ENCODE peak calls at places on chromosome 13, in seven cellular contexts. L, C, U, H, R, S and M are unnamed samples. For H3K27me3 and H3K4me1, the result is how much of the 10 kb centered on the place peaks cover.

GRCh38 chr13:60244381-60244780 is 80.7 kb upstream of the DIAPH3 start:
- DNase-seq in L (no peak), C (no peak), U (no peak), H (no peak), R (no peak), S (no peak), M (no peak)

GRCh38 chr13:77571956-77572355 is 36.5 kb downstream of the SCEL start:
- DNase-seq in L (no peak), C (no peak), U (no peak), H (no peak), R (no peak), S (no peak), M (no peak)

GRCh38 chr13:21355304-21355703 is 103.8 kb downstream of the ZDHHC20 start:
- DNase-seq in L (no peak), C (no peak), U (no peak), H (no peak), R (no peak), S (no peak), M (no peak)

GRCh38 chr13:28494861-28495585 is at the start of gene FLT1:
- DNase-seq in L (no peak), C (no peak), U (peak), H (no peak), R (peak), S (no peak), M (no peak)

GRCh38 chr13:36129539-36129938 is 1.6 kb downstream of the DCLK1 start:
- DNase-seq in L (no peak), C (no peak), U (no peak), H (no peak), R (no peak), S (no peak), M (no peak)

GRCh38 chr13:30572859-30573275 is 44.9 kb upstream of the USPL1 start:
- DNase-seq in L (no peak), C (no peak), U (no peak), H (no peak), R (no peak), S (peak), M (no peak)

GRCh38 chr13:80379245-80379644 is 38.3 kb upstream of the SPRY2 start:
- DNase-seq in L (no peak), C (no peak), U (no peak), H (no peak), R (no peak), S (peak), M (no peak)

GRCh38 chr13:23867027-23867491 is 22.1 kb downstream of the MIPEP start:
- DNase-seq in L (no peak), C (no peak), U (no peak), H (no peak), R (no peak), S (no peak), M (no peak)

GRCh38 chr13:65744761-65745160 is 1485.4 kb downstream of the PCDH9 start:
- DNase-seq in L (no peak), C (no peak), U (no peak), H (no peak), R (no peak), S (no peak), M (no peak)

GRCh38 chr13:109401307-109401706 is 385.1 kb downstream of the IRS2 start:
- DNase-seq in L (no peak), C (no peak), U (no peak), H (no peak), R (no peak), S (no peak), M (no peak)

GRCh38 chr13:21069561-21070004 is 8.2 kb upstream of the LATS2 start:
- DNase-seq in L (no peak), C (peak), U (no peak), H (no peak), R (peak), S (peak), M (no peak)

DNA sequence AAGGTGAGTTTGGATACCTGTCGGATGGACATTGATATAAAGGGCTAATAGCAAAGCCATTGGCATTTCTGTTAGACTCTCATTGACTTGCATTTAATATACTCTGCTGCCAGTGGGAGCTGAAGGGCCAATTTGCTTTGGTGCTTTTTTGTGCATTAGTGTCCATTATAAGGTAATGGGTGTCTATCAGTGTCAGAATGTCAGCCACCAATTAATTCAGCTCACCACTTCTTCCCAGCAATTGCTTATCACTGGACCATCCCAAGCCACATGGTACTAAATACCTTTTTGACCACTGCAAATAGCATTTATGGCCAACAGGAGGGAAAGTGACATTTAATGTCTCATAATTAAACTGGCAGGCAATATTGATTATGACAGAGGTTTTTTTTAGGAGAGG is 317.8 kb downstream of the TEX29 start:
- DNase-seq in L (no peak), C (no peak), U (no peak), H (no peak), R (no peak), S (no peak), M (no peak)
- H3K27me3 ChIP-seq in L (under half), C (half or more), U (under half), H (under half), R (half or more), S (under half), M (under half)

DNA sequence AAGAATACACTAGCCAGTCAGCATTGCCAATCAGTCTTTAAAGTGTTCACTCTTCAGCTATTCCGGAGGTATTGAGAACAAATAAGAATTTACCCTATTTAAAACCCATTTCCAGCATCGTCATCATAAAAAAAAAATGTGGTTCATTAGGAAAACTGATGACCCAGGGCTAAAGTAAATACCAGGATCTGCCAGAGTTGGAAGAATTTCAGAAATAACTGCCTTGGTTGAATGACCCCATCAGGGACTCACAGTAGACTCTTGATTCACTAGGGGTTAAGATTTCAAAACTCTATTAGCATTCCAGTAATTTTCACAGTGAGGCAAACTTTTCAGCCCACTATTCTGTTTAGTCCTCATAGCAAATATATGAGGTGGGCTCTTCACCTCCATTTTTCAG is 377.0 kb downstream of the ITGBL1 start:
- DNase-seq in L (no peak), C (no peak), U (no peak), H (no peak), R (no peak), S (no peak), M (no peak)
- H3K27ac ChIP-seq in L (no peak), C (no peak), U (no peak), H (no peak), R (no peak), S (no peak), M (no peak)

GRCh38 chr13:93345061-93345460 is 118.5 kb downstream of the GPC6 start:
- DNase-seq in L (no peak), C (no peak), U (no peak), H (no peak), R (no peak), S (no peak), M (no peak)
- H3K4me1 ChIP-seq in L (under half), C (under half), U (under half), H (under half), R (under half), S (under half), M (under half)

DNA sequence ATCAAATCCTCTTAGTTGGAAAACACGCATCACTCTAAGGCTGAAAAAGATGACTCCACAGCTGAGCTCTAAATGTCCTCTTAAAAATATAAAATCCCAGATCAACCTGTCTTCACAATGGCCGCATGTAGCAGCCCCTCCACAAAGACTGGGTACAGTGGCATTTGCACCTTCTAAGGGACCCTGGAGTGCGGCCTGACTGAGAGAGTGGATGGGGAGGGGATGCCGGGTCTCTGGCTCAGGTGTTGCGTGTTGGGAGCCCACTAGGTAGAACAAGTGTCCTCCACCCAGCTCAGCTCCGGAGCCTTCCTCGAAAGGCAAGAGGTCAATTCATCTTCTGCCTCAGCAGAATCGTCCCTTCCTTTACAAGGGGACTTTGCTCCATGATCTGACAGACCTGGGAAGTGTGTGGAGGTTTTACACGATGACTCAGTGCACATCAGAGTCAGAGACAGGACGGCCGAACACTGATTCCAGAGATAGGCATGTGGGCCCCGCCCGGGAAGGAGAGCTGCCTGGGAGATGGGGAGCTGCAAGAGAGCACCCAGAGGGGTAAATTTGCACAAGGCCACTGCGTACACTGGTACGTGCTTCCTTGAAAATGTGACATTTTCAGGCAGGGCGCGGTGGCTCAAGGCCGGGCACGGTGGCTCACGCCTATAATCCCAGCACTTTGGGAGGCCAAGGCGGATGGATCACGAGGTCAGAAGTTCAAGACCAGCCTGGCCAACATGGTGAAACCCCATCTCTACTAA is 23.5 kb upstream of the SLC15A1 start:
- DNase-seq in L (peak), C (peak), U (no peak), H (no peak), R (no peak), S (peak), M (no peak)
- H3K27me3 ChIP-seq in L (under half), C (under half), U (under half), H (under half), R (under half), S (under half), M (under half)

GRCh38 chr13:97385854-97386253 is 48.1 kb upstream of the RAP2A start:
- DNase-seq in L (no peak), C (no peak), U (no peak), H (no peak), R (no peak), S (peak), M (no peak)

GRCh38 chr13:97387487-97388353 is 46.2 kb upstream of the RAP2A start:
- DNase-seq in L (no peak), C (no peak), U (no peak), H (no peak), R (no peak), S (no peak), M (no peak)

GRCh38 chr13:97385146-97385545 is 48.8 kb upstream of the RAP2A start:
- DNase-seq in L (no peak), C (no peak), U (no peak), H (no peak), R (no peak), S (no peak), M (no peak)

GRCh38 chr13:97388385-97388784 is 45.6 kb upstream of the RAP2A start:
- DNase-seq in L (no peak), C (no peak), U (no peak), H (no peak), R (no peak), S (no peak), M (no peak)

GRCh38 chr13:97386832-97387486 is 47.0 kb upstream of the RAP2A start:
- DNase-seq in L (no peak), C (no peak), U (no peak), H (no peak), R (no peak), S (no peak), M (peak)
- H3K27ac ChIP-seq in L (no peak), C (no peak), U (peak), H (peak), R (peak), S (no peak), M (no peak)

DNA sequence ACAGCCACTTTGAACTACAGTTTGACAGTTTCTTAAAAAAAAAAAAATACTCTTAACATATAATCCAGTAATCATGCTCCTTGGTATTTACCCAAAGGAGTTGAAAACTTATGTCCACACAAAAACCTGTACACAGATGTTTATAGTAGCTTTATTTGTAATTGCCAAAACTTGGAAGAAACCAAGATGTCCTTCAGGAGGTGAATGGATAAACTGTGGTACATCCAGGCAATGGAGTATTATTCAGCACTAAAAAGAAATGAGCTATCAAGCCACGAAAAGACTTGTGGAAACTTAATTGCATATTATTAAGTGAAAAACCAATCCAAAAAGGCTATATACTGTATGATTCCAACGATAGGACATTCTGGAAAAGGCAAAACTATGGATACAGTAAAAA is 44.9 kb downstream of the RCBTB2 start:
- DNase-seq in L (no peak), C (no peak), U (no peak), H (no peak), R (no peak), S (no peak), M (no peak)
- H3K4me1 ChIP-seq in L (under half), C (under half), U (under half), H (under half), R (under half), S (under half), M (under half)

GRCh38 chr13:99962242-99962641 is 9.3 kb downstream of the ZIC5 start:
- DNase-seq in L (no peak), C (no peak), U (no peak), H (no peak), R (no peak), S (no peak), M (no peak)
- H3K27me3 ChIP-seq in L (under half), C (under half), U (half or more), H (half or more), R (half or more), S (half or more), M (half or more)